ENCODE peak calls at places on chromosome X, in ten cellular contexts. Y is activated gamma-delta T cell treated with Interleukin-2 at 50 U/mL for 16 hours, V is OCI-LY7, N is HEK293T, O is stomach, L is A549, J is Caki2, U is A172, X is posterior vena cava, E is iPS DF 19.7. K is an unnamed sample.

GRCh38 chrX:12955882-12956703 is 18.8 kb upstream of the TMSB4X start:
- DNase-seq in N (no peak), Y (peak; percentile 65), X (peak; percentile 87), O (peak; percentile 63), L (no peak), U (peak; percentile 79), E (no peak), J (no peak), V (peak; percentile 88), K (peak; percentile 71)

GRCh38 chrX:12974217-12974796 is 603 bp upstream of the TMSB4X start:
- DNase-seq in X (peak; percentile 89), U (peak; percentile 83), V (peak; percentile 59), J (no peak), Y (peak; percentile 50), E (no peak), O (peak; percentile 69), N (no peak), L (peak; percentile 60), K (peak; percentile 67)

GRCh38 chrX:50618788-50619558 is 148.3 kb upstream of the DGKK start:
- DNase-seq in N (no peak), V (no peak), L (no peak), U (no peak), E (no peak), X (no peak), Y (no peak), O (no peak), J (no peak), K (no peak)

GRCh38 chrX:69318651-69319305 is 153.5 kb upstream of the PJA1 start:
- DNase-seq in J (no peak), N (no peak), E (no peak), U (no peak), O (peak; percentile 10), X (no peak), V (no peak), L (no peak), Y (no peak), K (no peak)

GRCh38 chrX:307261-308111 is 11.1 kb downstream of the GTPBP6 start:
- DNase-seq in Y (no peak), U (no peak), N (no peak), X (peak; percentile 81), V (no peak), E (no peak), J (no peak), O (no peak), L (no peak), K (peak; percentile 61)

GRCh38 chrX:150456466-150456865 is 93.3 kb downstream of the MAMLD1 start:
- DNase-seq in L (no peak), J (no peak), O (no peak), N (no peak), Y (no peak), U (peak; percentile 24), V (no peak), X (no peak), E (no peak), K (no peak)

GRCh38 chrX:15498741-15499140 is 1.9 kb upstream of the BMX start:
- DNase-seq in O (no peak), N (no peak), J (no peak), V (no peak), U (no peak), X (no peak), Y (no peak), L (no peak), E (no peak), K (no peak)

GRCh38 chrX:112849010-112849409 is 8.4 kb upstream of the AMOT start:
- DNase-seq in V (peak; percentile 29), J (no peak), X (no peak), E (no peak), U (no peak), O (no peak), L (no peak), N (no peak), Y (no peak), K (no peak)

GRCh38 chrX:101347859-101348451 is 587 bp downstream of the TIMM8A start:
- DNase-seq in O (no peak), L (peak; percentile 35), J (no peak), N (peak; percentile 40), X (no peak), Y (no peak), E (no peak), V (no peak), U (no peak), K (no peak)

GRCh38 chrX:133380882-133381619 is 34.2 kb downstream of the GPC4 start:
- DNase-seq in E (no peak), U (no peak), J (no peak), V (peak; percentile 10), X (no peak), Y (no peak), N (no peak), O (no peak), L (no peak), K (no peak)

GRCh38 chrX:47179221-47179927 is 14.3 kb upstream of the UBA1 start:
- DNase-seq in E (no peak), U (peak; percentile 13), Y (no peak), O (no peak), N (no peak), V (no peak), X (peak; percentile 89), J (no peak), L (no peak), K (peak; percentile 29)

GRCh38 chrX:11890843-11891514 is 132.9 kb downstream of the MSL3 start:
- DNase-seq in Y (no peak), L (no peak), V (no peak), O (no peak), J (no peak), N (no peak), X (peak; percentile 79), E (no peak), U (no peak), K (peak; percentile 19)

GRCh38 chrX:15447985-15448639 is 45.0 kb downstream of the PIR start:
- DNase-seq in E (no peak), L (no peak), N (no peak), J (no peak), U (no peak), O (no peak), X (no peak), Y (no peak), V (no peak), K (no peak)

GRCh38 chrX:136159615-136160025 is 12.3 kb downstream of the FHL1 start:
- DNase-seq in O (no peak), L (no peak), V (no peak), Y (no peak), N (no peak), X (no peak), U (no peak), J (no peak), E (no peak), K (no peak)

GRCh38 chrX:13570245-13570573 is 808 bp downstream of the EGFL6 start:
- DNase-seq in X (no peak), U (no peak), O (no peak), V (no peak), N (no peak), E (no peak), L (no peak), J (no peak), Y (no peak), K (no peak)

GRCh38 chrX:82163701-82164100 is 961.8 kb downstream of the SH3BGRL start:
- DNase-seq in E (no peak), U (no peak), J (no peak), N (no peak), L (no peak), Y (no peak), V (no peak), O (no peak), X (no peak), K (no peak)

GRCh38 chrX:1223253-1223621 is 10.8 kb upstream of the CRLF2 start:
- DNase-seq in O (no peak), Y (no peak), N (no peak), L (no peak), X (no peak), E (no peak), V (no peak), U (no peak), J (no peak), K (no peak)

GRCh38 chrX:128781506-128781905 is 729.3 kb upstream of the ACTRT1 start:
- DNase-seq in Y (peak; percentile 5), N (peak; percentile 55), L (peak; percentile 4), X (no peak), U (no peak), V (peak; percentile 26), J (peak; percentile 5), E (peak; percentile 15), O (peak; percentile 40), K (no peak)

GRCh38 chrX:3216581-3216980 is 129.9 kb downstream of the MXRA5 start:
- DNase-seq in U (no peak), V (no peak), J (no peak), N (no peak), O (no peak), Y (no peak), X (no peak), E (no peak), L (no peak), K (no peak)

GRCh38 chrX:8724176-8724757 is 7.7 kb downstream of the ANOS1 start:
- DNase-seq in U (no peak), O (no peak), E (peak; percentile 63), J (no peak), N (peak; percentile 17), Y (no peak), V (no peak), X (no peak), L (peak; percentile 11), K (no peak)

GRCh38 chrX:94743478-94743877 is 1069.5 kb downstream of the FAM133A start:
- DNase-seq in Y (no peak), X (no peak), E (no peak), L (no peak), U (no peak), J (no peak), V (no peak), N (no peak), O (no peak), K (no peak)

GRCh38 chrX:105120460-105120859 is 100.0 kb downstream of the TEX13A start:
- DNase-seq in E (no peak), X (no peak), O (no peak), J (no peak), V (peak; percentile 2), L (no peak), N (no peak), Y (no peak), U (no peak), K (no peak)

GRCh38 chrX:47091149-47091775 is 13.0 kb downstream of the RGN start:
- DNase-seq in X (no peak), N (no peak), V (no peak), O (no peak), E (no peak), Y (no peak), L (no peak), U (no peak), J (no peak), K (no peak)

GRCh38 chrX:7889680-7890079 is 37.5 kb downstream of the PNPLA4 start:
- DNase-seq in X (no peak), E (no peak), L (no peak), U (peak; percentile 7), J (no peak), V (no peak), Y (no peak), N (no peak), O (no peak), K (no peak)

GRCh38 chrX:150460063-150460462 is 96.9 kb downstream of the MAMLD1 start:
- DNase-seq in X (no peak), N (no peak), J (no peak), U (no peak), V (no peak), L (no peak), E (no peak), O (no peak), Y (no peak), K (no peak)

GRCh38 chrX:33065415-33065814 is 145.9 kb downstream of the DMD start:
- DNase-seq in V (no peak), U (no peak), O (no peak), E (no peak), N (no peak), J (no peak), X (no peak), Y (no peak), L (no peak), K (no peak)

GRCh38 chrX:134622056-134622812 is 36.0 kb downstream of the PLAC1 start:
- DNase-seq in U (peak; percentile 73), E (peak; percentile 54), O (no peak), Y (no peak), J (peak; percentile 56), V (no peak), N (no peak), X (no peak), L (peak; percentile 39), K (no peak)

GRCh38 chrX:1593286-1594271 is 2.2 kb downstream of the AKAP17A start:
- DNase-seq in N (no peak), O (peak; percentile 24), J (no peak), V (no peak), L (no peak), U (no peak), E (no peak), X (peak; percentile 83), Y (no peak), K (no peak)

K was measured in tibial artery.